ENCODE peak calls at places on chromosome 2, in nine cellular contexts. N is A673, F is upper lobe of right lung, T is foreskin keratinocyte, Q is HFFc6, L is AG09319, J is RWPE1, W is H9, Y is chondrocyte. E is an unnamed sample.

GRCh38 chr2:185522472-185522871 is 216.1 kb upstream of the FSIP2 start:
- DNase-seq in N (peak), F (no peak), T (no peak), Q (no peak), L (no peak), J (no peak), W (no peak), Y (no peak), E (no peak)

GRCh38 chr2:240467659-240468299 is 32.3 kb downstream of the GPC1 start:
- DNase-seq in N (no peak), F (no peak), T (no peak), Q (no peak), L (no peak), J (no peak), W (peak), Y (peak), E (peak)

GRCh38 chr2:149902104-149902503 is 314.5 kb upstream of the MMADHC start:
- DNase-seq in N (no peak), F (no peak), T (no peak), Q (no peak), L (no peak), J (no peak), W (no peak), Y (no peak), E (no peak)

GRCh38 chr2:85419009-85419711 is 646 bp downstream of the SH2D6 start:
- DNase-seq in N (no peak), F (no peak), T (no peak), Q (no peak), L (no peak), J (no peak), W (no peak), Y (no peak), E (no peak)

GRCh38 chr2:236955675-236956618 is 129.7 kb upstream of the COPS8 start:
- DNase-seq in N (no peak), F (no peak), T (no peak), Q (no peak), L (no peak), J (no peak), W (no peak), Y (no peak), E (no peak)

GRCh38 chr2:232929303-232930123 is 59.4 kb downstream of the SNORC start:
- DNase-seq in N (no peak), F (no peak), T (peak), Q (no peak), L (no peak), J (no peak), W (no peak), Y (no peak), E (no peak)

GRCh38 chr2:25879133-25879730 is 945 bp upstream of the ASXL2 start:
- DNase-seq in N (no peak), F (no peak), T (peak), Q (peak), L (no peak), J (peak), W (no peak), Y (no peak), E (no peak)

GRCh38 chr2:205892141-205893064 is 193.6 kb downstream of the INO80D start:
- DNase-seq in N (peak), F (no peak), T (peak), Q (no peak), L (no peak), J (peak), W (no peak), Y (no peak), E (no peak)

GRCh38 chr2:204871246-204871953 is 326.1 kb downstream of the PARD3B start:
- DNase-seq in N (peak), F (no peak), T (no peak), Q (peak), L (peak), J (peak), W (no peak), Y (no peak), E (no peak)
- TF ChIP-seq CTCF in N (peak), F (peak), T (peak), Q (peak), L (peak), J (no peak), W (peak), Y (peak), E (peak)

GRCh38 chr2:174035981-174036742 is 71.0 kb upstream of the SP3 start:
- DNase-seq in N (no peak), F (no peak), T (no peak), Q (no peak), L (no peak), J (no peak), W (no peak), Y (no peak), E (no peak)
- TF ChIP-seq CTCF in N (no peak), F (peak), T (no peak), Q (peak), L (peak), J (no peak), W (peak), Y (peak), E (no peak)

DNA sequence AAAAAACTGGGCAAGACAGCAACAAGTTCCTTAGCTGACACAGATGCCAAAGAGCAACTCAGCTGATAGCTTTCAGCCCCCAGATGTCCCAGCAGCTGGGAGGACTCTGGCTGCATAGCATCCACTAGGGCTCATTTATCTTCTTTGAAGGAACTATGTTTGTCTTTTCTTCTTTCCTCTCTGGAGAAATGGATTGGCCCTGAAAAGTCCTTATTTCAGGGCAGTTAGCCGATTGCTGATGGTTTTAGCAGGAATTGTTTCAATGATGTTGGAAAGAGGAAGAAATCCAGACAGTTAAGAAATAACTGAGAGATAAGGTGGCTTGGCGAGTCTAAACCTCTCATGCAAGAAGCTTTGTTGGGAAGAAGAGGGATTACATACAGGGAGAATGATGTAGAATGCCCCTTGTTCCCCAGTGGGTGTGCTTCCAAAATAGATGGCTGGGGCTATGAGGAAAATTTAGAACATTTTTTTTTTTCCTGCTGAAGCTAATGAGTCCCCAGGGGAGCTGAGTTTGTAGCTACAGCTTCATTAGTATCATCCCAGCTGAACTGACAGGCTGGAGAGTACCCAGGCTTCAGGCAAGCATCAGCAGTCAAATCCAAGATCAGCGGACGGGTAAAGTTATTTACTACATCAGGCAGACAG is 33.6 kb upstream of the SERPINE2 start:
- DNase-seq in N (no peak), F (no peak), T (no peak), Q (no peak), L (no peak), J (no peak), W (no peak), Y (no peak), E (no peak)
- TF ChIP-seq CTCF in N (no peak), F (no peak), T (no peak), Q (no peak), L (no peak), J (no peak), W (no peak), Y (no peak), E (no peak)

GRCh38 chr2:65638438-65638837 is 206.0 kb upstream of the SPRED2 start:
- DNase-seq in N (peak), F (no peak), T (no peak), Q (no peak), L (no peak), J (no peak), W (no peak), Y (no peak), E (no peak)
- TF ChIP-seq CTCF in N (peak), F (no peak), T (peak), Q (peak), L (no peak), J (no peak), W (peak), Y (peak), E (no peak)

GRCh38 chr2:210663574-210663973 is 107.2 kb downstream of the CPS1 start:
- DNase-seq in N (peak), F (no peak), T (no peak), Q (no peak), L (no peak), J (peak), W (no peak), Y (no peak), E (no peak)
- TF ChIP-seq CTCF in N (peak), F (peak), T (peak), Q (peak), L (peak), J (no peak), W (peak), Y (peak), E (no peak)

GRCh38 chr2:120396519-120397361 is 50.8 kb downstream of the INHBB start:
- DNase-seq in N (no peak), F (no peak), T (no peak), Q (no peak), L (no peak), J (no peak), W (no peak), Y (no peak), E (peak)
- TF ChIP-seq CTCF in N (no peak), F (no peak), T (no peak), Q (no peak), L (no peak), J (no peak), W (no peak), Y (no peak), E (no peak)

GRCh38 chr2:53569957-53570727 is 197.5 kb upstream of the CHAC2 start:
- DNase-seq in N (peak), F (no peak), T (no peak), Q (no peak), L (no peak), J (no peak), W (no peak), Y (no peak), E (no peak)
- TF ChIP-seq CTCF in N (peak), F (no peak), T (no peak), Q (no peak), L (no peak), J (no peak), W (peak), Y (no peak), E (no peak)

DNA sequence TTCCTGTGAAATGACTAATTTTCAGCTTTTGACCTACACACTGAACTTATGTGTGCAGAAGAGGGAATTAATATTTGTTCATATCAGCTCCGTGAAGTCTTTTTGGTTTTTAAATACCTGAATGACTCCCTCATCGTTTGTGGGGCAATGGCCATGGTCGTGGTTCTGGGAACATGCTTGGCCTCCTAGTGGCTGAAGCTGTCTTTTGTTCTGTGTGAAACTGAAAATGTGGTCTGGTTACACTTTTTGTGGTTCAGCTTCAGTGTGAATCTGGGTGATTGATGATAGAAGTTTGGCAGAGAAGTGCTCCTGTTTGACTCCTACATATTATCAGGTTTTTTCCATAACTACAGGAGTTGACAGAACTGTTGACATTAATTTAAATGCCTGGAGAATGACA is 408.2 kb downstream of the THSD7B start:
- DNase-seq in N (no peak), F (no peak), T (no peak), Q (peak), L (no peak), J (peak), W (no peak), Y (no peak), E (no peak)
- TF ChIP-seq CTCF in N (peak), F (peak), T (peak), Q (peak), L (peak), J (no peak), W (peak), Y (peak), E (no peak)

GRCh38 chr2:143481231-143481613 is 352.0 kb downstream of the ARHGAP15 start:
- DNase-seq in N (no peak), F (no peak), T (no peak), Q (no peak), L (no peak), J (no peak), W (no peak), Y (no peak), E (no peak)
- TF ChIP-seq CTCF in N (no peak), F (no peak), T (no peak), Q (no peak), L (no peak), J (no peak), W (no peak), Y (no peak), E (no peak)

DNA sequence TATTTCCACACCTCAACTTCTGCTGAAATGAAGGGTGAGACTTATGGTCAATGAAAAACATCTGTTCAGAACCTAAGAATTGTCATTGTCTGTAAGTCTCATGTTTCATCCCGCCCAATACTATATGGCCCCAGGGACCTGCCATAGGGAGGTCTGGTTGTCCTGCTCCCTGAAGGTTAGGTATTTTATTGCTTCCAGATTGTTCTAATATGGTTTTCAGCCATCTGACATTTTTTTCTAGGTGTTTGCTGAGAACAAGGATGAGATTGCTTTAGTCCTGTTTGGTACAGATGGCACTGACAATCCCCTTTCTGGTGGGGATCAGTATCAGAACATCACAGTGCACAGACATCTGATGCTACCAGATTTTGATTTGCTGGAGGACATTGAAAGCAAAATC is 7.3 kb downstream of the XRCC5 start:
- DNase-seq in N (no peak), F (no peak), T (no peak), Q (no peak), L (no peak), J (no peak), W (no peak), Y (no peak), E (no peak)
- TF ChIP-seq CTCF in N (no peak), F (no peak), T (no peak), Q (no peak), L (no peak), J (no peak), W (no peak), Y (no peak), E (no peak)

E was measured in spleen.